ENCODE peak calls at places on chromosome 18, in six cellular contexts. C, M, Y, Q, B and G are unnamed samples.
A peak's percentile ranks its signal among the peaks of the same experiment; 100 is the strongest.

GRCh38 chr18:26621161-26622026 is 73.0 kb upstream of the KCTD1 start:
- DNase-seq in M (peak; percentile 44), Y (peak; percentile 68), C (peak; percentile 27), B (peak; percentile 18), Q (peak; percentile 45), G (peak; percentile 52)

GRCh38 chr18:52504589-52504988 is 164.6 kb downstream of the DCC start:
- DNase-seq in Q (no peak), B (no peak), C (no peak), M (no peak), Y (no peak), G (no peak)

GRCh38 chr18:30763913-30764350 is 278.6 kb downstream of the DSC3 start:
- DNase-seq in Y (no peak), M (no peak), B (no peak), C (no peak), Q (no peak), G (no peak)

GRCh38 chr18:34734048-34734447 is 23.9 kb downstream of the DTNA start:
- DNase-seq in B (no peak), Q (no peak), M (no peak), C (no peak), Y (no peak), G (no peak)

GRCh38 chr18:55381277-55381676 is 206.7 kb downstream of the TCF4 start:
- DNase-seq in M (no peak), Y (no peak), B (no peak), C (no peak), Q (no peak), G (no peak)

GRCh38 chr18:29160123-29160522 is 983.2 kb upstream of the CDH2 start:
- DNase-seq in Y (no peak), M (no peak), C (no peak), Q (no peak), B (no peak), G (no peak)

GRCh38 chr18:985301-985700 is 80.6 kb downstream of the ADCYAP1 start:
- DNase-seq in C (peak; percentile 37), Q (no peak), M (no peak), B (no peak), Y (no peak), G (no peak)

GRCh38 chr18:78884502-78884901 is 95.1 kb upstream of the SALL3 start:
- DNase-seq in Q (no peak), Y (no peak), M (no peak), C (no peak), B (no peak), G (no peak)

GRCh38 chr18:44080054-44080453 is 600.6 kb upstream of the SETBP1 start:
- DNase-seq in Y (no peak), Q (no peak), B (no peak), C (no peak), M (no peak), G (no peak)

GRCh38 chr18:39497819-39498218 is 1932.2 kb upstream of the CELF4 start:
- DNase-seq in Q (no peak), B (no peak), Y (no peak), M (no peak), C (no peak), G (no peak)

GRCh38 chr18:58862404-58862803 is 2.3 kb upstream of the ZNF532 start:
- DNase-seq in Y (no peak), Q (no peak), B (no peak), C (no peak), M (no peak), G (no peak)

GRCh38 chr18:77251730-77252050 is 2.0 kb downstream of the GALR1 start:
- DNase-seq in Y (no peak), B (no peak), Q (no peak), M (no peak), C (no peak), G (no peak)

GRCh38 chr18:77250926-77251729 is 1.5 kb downstream of the GALR1 start:
- DNase-seq in Q (no peak), C (no peak), Y (no peak), B (no peak), M (no peak), G (no peak)

GRCh38 chr18:41593276-41593675 is 361.8 kb upstream of the PIK3C3 start:
- DNase-seq in C (no peak), B (no peak), M (no peak), Y (no peak), Q (no peak), G (no peak)

GRCh38 chr18:14947482-14948162 is 199.7 kb downstream of the ANKRD30B start:
- DNase-seq in C (no peak), M (no peak), Y (no peak), B (no peak), Q (no peak), G (no peak)

GRCh38 chr18:499351-500229 is 911 bp downstream of the COLEC12 start:
- DNase-seq in C (no peak), M (peak; percentile 19), B (no peak), Y (peak; percentile 19), Q (no peak), G (peak; percentile 31)

GRCh38 chr18:44036500-44036899 is 644.2 kb upstream of the SETBP1 start:
- DNase-seq in Y (no peak), Q (peak; percentile 29), B (no peak), M (no peak), C (peak; percentile 8), G (no peak)

GRCh38 chr18:3616142-3616541 is 166.2 kb downstream of the TGIF1 start:
- DNase-seq in B (no peak), C (no peak), M (no peak), Q (no peak), Y (no peak), G (no peak)

GRCh38 chr18:564708-565561 is 15.2 kb upstream of the CETN1 start:
- DNase-seq in Y (no peak), Q (no peak), C (no peak), B (no peak), M (no peak), G (no peak)

GRCh38 chr18:3368193-3368592 is 81.8 kb upstream of the TGIF1 start:
- DNase-seq in M (no peak), C (no peak), Y (no peak), B (no peak), Q (no peak), G (no peak)

GRCh38 chr18:70337139-70337972 is 48.5 kb downstream of the SOCS6 start:
- DNase-seq in B (peak; percentile 43), M (peak; percentile 19), Y (peak; percentile 85), Q (no peak), C (peak; percentile 49), G (no peak)

DNA sequence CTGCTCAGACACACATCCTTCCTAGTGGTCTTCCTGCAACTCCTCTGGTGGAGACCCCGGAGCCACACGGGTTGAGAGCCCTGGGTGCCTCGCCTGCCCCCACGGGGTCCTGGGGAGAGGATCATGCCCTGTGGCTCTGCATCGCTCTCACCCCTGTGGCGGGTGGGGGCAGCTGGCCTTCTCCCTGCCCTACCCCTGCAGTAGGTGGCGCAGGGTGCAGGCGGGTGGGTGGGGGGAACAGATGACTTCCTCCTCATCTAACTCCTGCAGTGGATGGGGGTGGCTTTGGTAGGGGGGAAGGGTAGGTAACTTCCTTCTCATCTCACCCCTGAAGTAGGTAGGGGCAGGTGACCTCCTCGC is 38.6 kb downstream of the TSHZ1 start:
- DNase-seq in M (no peak), Q (no peak), B (no peak), Y (no peak), C (no peak), G (no peak)
- H3K4me1 ChIP-seq in M (peaks cover 3% of the 10 kb centered on the region), Q (peaks cover 21% of the 10 kb centered on the region), B (peaks cover 27% of the 10 kb centered on the region), Y (peaks cover 4% of the 10 kb centered on the region), C (peaks cover 76% of the 10 kb centered on the region), G (peaks cover 17% of the 10 kb centered on the region)

GRCh38 chr18:9565407-9565806 is 49.0 kb downstream of the PPP4R1 start:
- DNase-seq in B (no peak), Y (no peak), M (no peak), C (no peak), Q (no peak), G (no peak)
- H3K4me3 ChIP-seq in B (no peak overlapping the region), Y (no peak overlapping the region), M (no peak overlapping the region), C (no peak overlapping the region), Q (no peak overlapping the region), G (no peak overlapping the region)

DNA sequence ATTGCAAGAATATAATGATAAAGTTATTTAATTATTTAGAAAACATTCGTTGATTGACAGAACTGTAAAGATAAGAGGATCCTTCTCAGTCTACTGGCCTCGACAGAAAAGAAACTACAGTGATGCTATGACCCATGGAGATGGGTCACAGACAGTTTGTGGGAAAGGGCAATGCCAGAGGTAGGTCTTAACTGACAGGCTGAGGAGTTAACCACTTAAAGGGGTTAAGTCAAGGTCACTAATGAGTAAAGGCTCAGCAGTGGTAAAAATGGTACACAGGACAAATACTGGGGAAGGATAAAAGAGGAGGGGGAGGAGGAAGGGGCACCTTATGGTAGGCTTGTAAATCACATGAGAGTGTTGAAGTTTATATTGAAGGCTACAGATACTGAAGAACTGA is 9.9 kb downstream of the IER3IP1 start:
- DNase-seq in M (no peak), Q (no peak), C (no peak), B (no peak), Y (no peak), G (no peak)
- H3K4me1 ChIP-seq in M (peaks cover 3% of the 10 kb centered on the region), Q (peaks cover 5% of the 10 kb centered on the region), C (peaks cover 6% of the 10 kb centered on the region), B (no peaks in the 10 kb centered on the region), Y (no peaks in the 10 kb centered on the region), G (peaks cover 7% of the 10 kb centered on the region)

GRCh38 chr18:32767400-32767799 is 5.4 kb downstream of the KLHL14 start:
- DNase-seq in B (no peak), Q (no peak), C (no peak), M (no peak), Y (no peak), G (no peak)

GRCh38 chr18:32763306-32763705 is 9.5 kb downstream of the KLHL14 start:
- DNase-seq in M (no peak), Q (no peak), Y (no peak), C (no peak), B (no peak), G (no peak)

GRCh38 chr18:32768646-32769206 is 4.1 kb downstream of the KLHL14 start:
- DNase-seq in M (no peak), C (no peak), Y (no peak), B (no peak), Q (no peak), G (no peak)

GRCh38 chr18:32761231-32761785 is 11.5 kb downstream of the KLHL14 start:
- DNase-seq in B (no peak), C (no peak), Q (no peak), Y (no peak), M (no peak), G (no peak)

GRCh38 chr18:32764611-32765244 is 8.1 kb downstream of the KLHL14 start:
- DNase-seq in B (no peak), C (no peak), M (no peak), Q (no peak), Y (no peak), G (no peak)
- H3K4me3 ChIP-seq in B (no peak overlapping the region), C (no peak overlapping the region), M (no peak overlapping the region), Q (no peak overlapping the region), Y (no peak overlapping the region), G (no peak overlapping the region)

DNA sequence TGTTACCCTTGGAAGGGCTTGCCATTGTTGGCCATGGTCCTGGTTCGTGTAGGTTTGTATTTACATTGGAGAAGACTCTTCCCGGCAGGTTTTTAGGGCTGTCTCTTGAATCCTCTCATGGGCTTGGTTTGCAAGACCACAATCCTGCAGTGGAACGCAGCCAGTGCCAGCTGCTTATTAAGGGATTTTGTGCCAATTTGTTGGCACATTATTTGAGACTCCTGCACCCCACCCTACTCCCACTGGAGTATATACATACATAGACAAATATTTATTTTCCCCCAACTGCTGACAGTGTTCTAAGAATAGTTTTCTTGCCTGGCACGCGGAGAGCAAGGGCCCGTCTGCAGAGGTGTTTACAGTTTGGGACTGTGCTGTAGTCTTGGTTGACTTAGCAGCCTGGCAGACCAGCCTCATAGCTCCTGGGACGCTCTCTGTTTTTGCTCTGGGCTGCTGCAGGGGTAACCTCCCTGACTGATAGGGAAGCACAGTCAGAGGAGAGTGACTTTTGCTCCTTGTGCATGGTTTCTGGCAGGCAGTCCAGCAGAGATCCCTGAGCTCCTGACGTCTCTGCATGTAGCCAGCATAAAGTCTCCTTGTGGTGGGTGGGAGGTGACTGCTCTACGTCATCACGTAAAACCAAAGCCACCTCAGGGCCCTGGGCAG is 1.9 kb downstream of the LDLRAD4 start:
- DNase-seq in B (no peak), Y (no peak), Q (no peak), M (peak; percentile 44), C (peak; percentile 34), G (no peak)
- H3K4me1 ChIP-seq in B (peaks cover 3% of the 10 kb centered on the region), Y (peaks cover 17% of the 10 kb centered on the region), Q (peaks cover 22% of the 10 kb centered on the region), M (peaks cover 28% of the 10 kb centered on the region), C (peaks cover 75% of the 10 kb centered on the region), G (peaks cover 20% of the 10 kb centered on the region)